ENCODE peak calls at places on chromosomes 7 and 10, in eight cellular contexts. G is NCI-H446 treated with DMSO at 0.1 percent for 48 hours; V is Right ventricle myocardium superior; C is H54; N is Kasumi-1; M is stimulated activated CD4-positive, alpha-beta T cell treated with anti-CD3 and anti-CD28 coated beads, Interleukin-1b, Interleukin-23, amount 100 ng/mL, for 1 hour; J is activated CD8-positive, alpha-beta T cell treated with anti-CD3 and anti-CD28 coated beads for 36 hours; S is CD4-positive, alpha-beta T cell. T is an unnamed sample.
A peak's percentile ranks its signal among the peaks of the same experiment; 100 is the strongest.

GRCh38 chr7:3955751-3956696 is 655.0 kb downstream of the SDK1 start:
- DNase-seq in S (no peak), J (peak; percentile 45), C (peak; percentile 83), V (no peak), M (no peak), G (no peak), N (no peak), T (no peak)

GRCh38 chr10:18233775-18234174 is 93.6 kb downstream of the CACNB2 start:
- DNase-seq in V (peak; percentile 87), C (no peak), M (no peak), G (no peak), N (no peak), S (no peak), J (no peak), T (no peak)

GRCh38 chr7:33062023-33062781 is at the start of gene NT5C3A:
- DNase-seq in S (no peak), V (no peak), N (peak; percentile 51), G (no peak), M (no peak), J (peak; percentile 49), C (peak; percentile 49), T (no peak)

GRCh38 chr7:122135275-122135674 is 8.8 kb downstream of the AASS start:
- DNase-seq in M (no peak), S (no peak), V (no peak), J (no peak), G (no peak), N (no peak), C (no peak), T (no peak)

GRCh38 chr7:132102942-132103341 is 473.3 kb downstream of the PLXNA4 start:
- DNase-seq in J (no peak), S (no peak), C (no peak), M (no peak), G (no peak), V (no peak), N (no peak), T (no peak)

GRCh38 chr7:43470110-43470509 is 112.8 kb upstream of the STK17A start:
- DNase-seq in J (no peak), G (no peak), C (no peak), M (no peak), S (no peak), V (no peak), N (no peak), T (no peak)

GRCh38 chr7:412731-413356 is 106.8 kb downstream of the PDGFA start:
- DNase-seq in J (no peak), N (no peak), S (no peak), G (no peak), M (no peak), V (no peak), C (no peak), T (no peak)

GRCh38 chr10:317219-317868 is 182.1 kb downstream of the ZMYND11 start:
- DNase-seq in V (peak; percentile 64), G (no peak), S (no peak), M (no peak), J (peak; percentile 79), C (no peak), N (no peak), T (no peak)

GRCh38 chr7:118080947-118081346 is 103.0 kb upstream of the LSM8 start:
- DNase-seq in S (no peak), V (no peak), G (no peak), C (peak; percentile 25), N (no peak), J (peak; percentile 77), M (no peak), T (peak; percentile 55)

GRCh38 chr10:48542471-48543210 is 62.2 kb downstream of the ARHGAP22 start:
- DNase-seq in G (no peak), J (no peak), N (no peak), M (no peak), V (no peak), S (no peak), C (no peak), T (no peak)

GRCh38 chr7:44782460-44782859 is 14.0 kb upstream of the PPIA start:
- DNase-seq in M (no peak), S (no peak), G (no peak), C (no peak), N (no peak), V (no peak), J (no peak), T (no peak)

GRCh38 chr10:93615576-93615975 is 3.2 kb downstream of the PDE6C start:
- DNase-seq in V (no peak), C (no peak), N (no peak), J (no peak), G (no peak), M (no peak), S (no peak), T (peak; percentile 28)

GRCh38 chr7:135808206-135808605 is 59.6 kb upstream of the FAM180A start:
- DNase-seq in S (no peak), V (no peak), C (no peak), N (no peak), G (no peak), J (no peak), M (no peak), T (no peak)

GRCh38 chr7:137343483-137343841 is at the start of gene PTN:
- DNase-seq in G (no peak), V (peak; percentile 63), M (no peak), C (peak; percentile 33), N (no peak), S (no peak), J (no peak), T (no peak)

GRCh38 chr7:34596887-34597286 is 61.1 kb upstream of the NPSR1 start:
- DNase-seq in V (no peak), M (no peak), G (no peak), N (no peak), C (peak; percentile 9), S (no peak), J (no peak), T (peak; percentile 7)

GRCh38 chr7:113144839-113145238 is 26.5 kb upstream of the SMIM30 start:
- DNase-seq in C (no peak), V (no peak), N (peak; percentile 45), S (no peak), J (no peak), M (no peak), G (no peak), T (peak; percentile 26)

GRCh38 chr10:28284126-28284525 is 18.7 kb downstream of the MPP7 start:
- DNase-seq in V (no peak), N (no peak), C (no peak), J (no peak), M (no peak), G (no peak), S (no peak), T (no peak)

GRCh38 chr10:116146374-116146773 is 126.6 kb downstream of the GFRA1 start:
- DNase-seq in M (no peak), S (no peak), J (no peak), V (no peak), C (no peak), G (no peak), N (no peak), T (no peak)

GRCh38 chr7:135320277-135320676 is 86.6 kb downstream of the STRA8 start:
- DNase-seq in J (no peak), V (peak; percentile 87), S (no peak), G (peak; percentile 52), N (peak; percentile 5), M (no peak), C (peak; percentile 32), T (peak; percentile 7)

GRCh38 chr10:110059965-110060364 is 52.2 kb downstream of the ADD3 start:
- DNase-seq in V (no peak), S (no peak), M (no peak), C (no peak), N (peak; percentile 56), G (no peak), J (no peak), T (no peak)

GRCh38 chr10:71700735-71701368 is 18.7 kb downstream of the C10orf105 start:
- DNase-seq in M (no peak), N (no peak), G (no peak), S (no peak), J (no peak), V (no peak), C (no peak), T (no peak)

T was measured in KBM-7.